ENCODE peak calls at places on chromosomes 12 and 14, in six cellular contexts. Y is occipital lobe; N is stimulated activated CD4-positive, alpha-beta T cell treated with anti-CD3 and anti-CD28 coated beads, TNF-alpha, amount 100 ng/mL, for 48 hours; J is astrocyte of the cerebellum; C is hypothalamus; E is right lobe of liver. Z is an unnamed sample.

GRCh38 chr12:26906704-26907103 is 31.1 kb downstream of the INTS13 start:
- DNase-seq in E (no peak), Y (no peak), C (no peak), J (no peak), N (no peak), Z (no peak)

GRCh38 chr12:117662620-117663395 is 301.4 kb upstream of the NOS1 start:
- DNase-seq in C (no peak), J (no peak), N (no peak), Y (no peak), E (no peak), Z (no peak)

GRCh38 chr12:84599539-84599938 is 313.1 kb downstream of the SLC6A15 start:
- DNase-seq in J (peak; percentile 3), Y (no peak), C (no peak), E (no peak), N (no peak), Z (peak; percentile 7)

GRCh38 chr12:19616781-19617180 is 177.5 kb downstream of the AEBP2 start:
- DNase-seq in N (no peak), C (no peak), J (no peak), Y (no peak), E (no peak), Z (no peak)

GRCh38 chr12:124032265-124032886 is 59.4 kb downstream of the ZNF664 start:
- DNase-seq in N (peak; percentile 18), J (peak; percentile 52), E (no peak), C (no peak), Y (no peak), Z (no peak)

GRCh38 chr12:107545737-107546363 is 139.7 kb upstream of the PWP1 start:
- DNase-seq in E (no peak), C (no peak), J (no peak), N (no peak), Y (no peak), Z (no peak)

GRCh38 chr12:18320036-18320617 is 58.8 kb downstream of the PIK3C2G start:
- DNase-seq in C (no peak), Y (no peak), J (peak; percentile 56), E (no peak), N (no peak), Z (peak; percentile 4)

GRCh38 chr14:90344920-90345557 is 13.3 kb upstream of the NRDE2 start:
- DNase-seq in C (no peak), J (no peak), N (no peak), Y (no peak), E (no peak), Z (no peak)

GRCh38 chr12:73678335-73678734 is 859.3 kb upstream of the ATXN7L3B start:
- DNase-seq in N (no peak), J (no peak), Y (no peak), C (no peak), E (no peak), Z (no peak)

GRCh38 chr12:115452751-115453281 is 768.8 kb upstream of the TBX3 start:
- DNase-seq in C (no peak), N (no peak), J (no peak), Y (no peak), E (no peak), Z (no peak)

GRCh38 chr12:19186722-19187661 is 57.5 kb downstream of the PLEKHA5 start:
- DNase-seq in C (no peak), J (peak; percentile 63), Y (no peak), N (no peak), E (no peak), Z (peak; percentile 33)

GRCh38 chr12:26750531-26751171 is 82.3 kb downstream of the ITPR2 start:
- DNase-seq in E (peak; percentile 44), Y (no peak), C (no peak), N (peak; percentile 13), J (no peak), Z (no peak)

GRCh38 chr12:1796515-1797010 is 23.8 kb upstream of the LRTM2 start:
- DNase-seq in C (no peak), E (no peak), Y (no peak), J (no peak), N (peak; percentile 42), Z (no peak)

GRCh38 chr14:102927878-102928411 is 5.5 kb downstream of the AMN start:
- DNase-seq in E (peak; percentile 29), N (no peak), J (no peak), C (no peak), Y (no peak), Z (no peak)

GRCh38 chr12:53825246-53826081 is 73.7 kb upstream of the CISTR start:
- DNase-seq in C (no peak), Y (no peak), N (no peak), E (peak; percentile 34), J (no peak), Z (no peak)

GRCh38 chr12:57381693-57382220 is 49.1 kb downstream of the R3HDM2 start:
- DNase-seq in N (no peak), Y (no peak), E (no peak), J (no peak), C (no peak), Z (no peak)

GRCh38 chr12:96434107-96434506 is 33.9 kb upstream of the CDK17 start:
- DNase-seq in N (peak; percentile 45), E (no peak), J (peak; percentile 91), C (no peak), Y (no peak), Z (no peak)

GRCh38 chr12:91133871-91134270 is 22.6 kb upstream of the LUM start:
- DNase-seq in N (no peak), J (no peak), C (no peak), E (no peak), Y (no peak), Z (no peak)

GRCh38 chr12:58893421-58893986 is 26.8 kb downstream of the LRIG3 start:
- DNase-seq in C (no peak), J (no peak), Y (no peak), E (no peak), N (no peak), Z (no peak)

GRCh38 chr14:73105727-73106126 is 30.6 kb upstream of the PSEN1 start:
- DNase-seq in C (no peak), N (no peak), E (no peak), J (no peak), Y (no peak), Z (no peak)

GRCh38 chr14:62209287-62209899 is 447.2 kb downstream of the SNAPC1 start:
- DNase-seq in Y (no peak), E (no peak), N (no peak), J (peak; percentile 57), C (no peak), Z (peak; percentile 82)

GRCh38 chr12:103698752-103699540 is 111.9 kb downstream of the STAB2 start:
- DNase-seq in C (no peak), E (no peak), N (no peak), J (no peak), Y (no peak), Z (no peak)

GRCh38 chr14:56422703-56423213 is 156.8 kb upstream of the TMEM260 start:
- DNase-seq in Y (peak; percentile 26), J (peak; percentile 84), N (no peak), E (peak; percentile 21), C (no peak), Z (no peak)

GRCh38 chr12:59886131-59886751 is 290.4 kb downstream of the SLC16A7 start:
- DNase-seq in C (no peak), N (no peak), E (no peak), Y (no peak), J (no peak), Z (no peak)

GRCh38 chr14:23049011-23049410 is 7.0 kb downstream of the PSMB11 start:
- DNase-seq in J (no peak), Y (no peak), N (no peak), E (no peak), C (no peak), Z (no peak)

GRCh38 chr12:14756331-14757143 is 46.7 kb downstream of the WBP11 start:
- DNase-seq in Y (no peak), C (no peak), E (no peak), J (no peak), N (no peak), Z (no peak)

Z was measured in glomerular endothelial cell.